ENCODE peak calls at places on chromosomes 1 and 21, in five cellular contexts. P is K562, T is GM12878, Y is HepG2, D is SK-N-SH. R is an unnamed sample.

GRCh38 chr21:37159053-37159776 is 86.2 kb downstream of the TTC3 start:
- DNase-seq in P (no peak), D (no peak), T (peak), Y (no peak), R (peak)

GRCh38 chr21:19704832-19705231 is 1293.4 kb upstream of the NCAM2 start:
- DNase-seq in P (no peak), Y (no peak), D (no peak), T (no peak), R (no peak)

GRCh38 chr1:113123737-113124136 is 50.7 kb downstream of the LRIG2 start:
- DNase-seq in D (no peak), P (no peak), Y (no peak), T (no peak), R (peak)

GRCh38 chr1:231385118-231385748 is 36.9 kb downstream of the EGLN1 start:
- DNase-seq in D (no peak), P (no peak), T (no peak), Y (peak), R (no peak)

GRCh38 chr1:228691926-228692325 is 43.4 kb upstream of the RHOU start:
- DNase-seq in D (peak), T (no peak), P (no peak), Y (peak), R (peak)

GRCh38 chr1:168466703-168467081 is 77.1 kb downstream of the XCL2 start:
- DNase-seq in T (peak), Y (no peak), P (no peak), D (no peak), R (no peak)

GRCh38 chr1:119593836-119594235 is 54.2 kb downstream of the ZNF697 start:
- DNase-seq in P (no peak), Y (no peak), T (no peak), D (no peak), R (no peak)

GRCh38 chr1:218656301-218657037 is 311.3 kb downstream of the TGFB2 start:
- DNase-seq in P (no peak), T (no peak), Y (no peak), D (no peak), R (no peak)

GRCh38 chr1:61477301-61477700 is 247.6 kb downstream of the TM2D1 start:
- DNase-seq in P (no peak), T (no peak), Y (no peak), D (no peak), R (no peak)

GRCh38 chr1:1960480-1961196 is 41.6 kb upstream of the TMEM52 start:
- DNase-seq in P (no peak), T (no peak), D (no peak), Y (no peak), R (no peak)

GRCh38 chr1:39102537-39103320 is 76.6 kb downstream of the NDUFS5 start:
- DNase-seq in T (peak), Y (peak), D (peak), P (peak), R (peak)

GRCh38 chr1:36369061-36369470 is 16.7 kb downstream of the STK40 start:
- DNase-seq in P (peak), T (no peak), D (peak), Y (peak), R (peak)

GRCh38 chr21:21183092-21183491 is 184.9 kb downstream of the NCAM2 start:
- DNase-seq in T (no peak), Y (no peak), D (no peak), P (no peak), R (peak)

GRCh38 chr1:244022301-244022700 is 28.8 kb upstream of the ZBTB18 start:
- DNase-seq in T (no peak), D (no peak), P (no peak), Y (no peak), R (peak)

GRCh38 chr1:160260436-160261382 is 1.6 kb downstream of the DCAF8 start:
- DNase-seq in P (no peak), Y (peak), D (no peak), T (no peak), R (peak)

GRCh38 chr1:156090822-156091188 is 8.5 kb upstream of the MEX3A start:
- DNase-seq in P (peak), D (peak), T (no peak), Y (peak), R (peak)

GRCh38 chr21:31803039-31804007 is 69.5 kb upstream of the HUNK start:
- DNase-seq in D (no peak), Y (no peak), T (no peak), P (no peak), R (no peak)

GRCh38 chr1:192474080-192474683 is 101.4 kb upstream of the RGS1 start:
- DNase-seq in D (peak), T (no peak), Y (peak), P (peak), R (peak)

GRCh38 chr21:35254006-35254751 is 205.1 kb upstream of the RUNX1 start:
- DNase-seq in D (no peak), P (no peak), Y (no peak), T (no peak), R (peak)

GRCh38 chr21:18384771-18385170 is 18.8 kb downstream of the TMPRSS15 start:
- DNase-seq in D (peak), Y (no peak), T (no peak), P (peak), R (no peak)

GRCh38 chr1:167003711-167004110 is 14.6 kb downstream of the MAEL start:
- DNase-seq in T (no peak), D (no peak), Y (no peak), P (no peak), R (no peak)

GRCh38 chr1:25109527-25109926 is 122.8 kb downstream of the SYF2 start:
- DNase-seq in P (peak), Y (no peak), T (no peak), D (no peak), R (no peak)

GRCh38 chr1:226995064-226995965 is 55.2 kb downstream of the COQ8A start:
- DNase-seq in Y (no peak), T (peak), P (no peak), D (no peak), R (no peak)

GRCh38 chr1:200888349-200888838 is 6.3 kb upstream of the INAVA start:
- DNase-seq in Y (peak), D (no peak), T (peak), P (no peak), R (no peak)

GRCh38 chr1:226362891-226363447 is 44.9 kb downstream of the PARP1 start:
- DNase-seq in T (no peak), Y (no peak), D (no peak), P (no peak), R (no peak)

GRCh38 chr1:47252369-47252768 is 20.3 kb upstream of the TAL1 start:
- DNase-seq in P (no peak), Y (no peak), T (no peak), D (no peak), R (no peak)

GRCh38 chr1:23168079-23168461 is 586 bp downstream of the LUZP1 start:
- DNase-seq in Y (no peak), T (no peak), D (peak), P (peak), R (no peak)

DNA sequence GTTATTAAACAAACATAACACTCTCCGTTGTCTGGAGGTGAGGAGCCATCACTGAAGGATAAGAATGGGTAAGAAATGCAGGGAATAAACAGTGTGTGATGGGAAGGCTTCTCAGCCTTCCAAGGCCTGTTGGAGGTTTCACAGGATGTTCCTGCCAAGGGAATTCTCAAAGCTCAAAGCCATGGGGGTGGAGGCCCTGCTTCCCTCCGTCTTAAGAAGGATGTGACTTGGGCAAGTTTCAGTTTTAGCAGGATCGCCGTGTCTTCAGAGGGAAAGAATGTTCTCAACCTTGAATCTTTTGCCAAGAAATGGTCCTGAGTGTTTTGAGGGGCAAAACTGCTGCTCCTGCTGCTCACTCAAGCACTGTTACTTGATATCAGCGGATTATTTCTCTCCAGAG is 41.7 kb upstream of the IL20 start:
- DNase-seq in Y (no peak), D (no peak), P (no peak), T (no peak), R (peak)
- TF ChIP-seq MXI1 in Y (no peak), D (no peak), P (no peak), T (no peak), R (no peak)

DNA sequence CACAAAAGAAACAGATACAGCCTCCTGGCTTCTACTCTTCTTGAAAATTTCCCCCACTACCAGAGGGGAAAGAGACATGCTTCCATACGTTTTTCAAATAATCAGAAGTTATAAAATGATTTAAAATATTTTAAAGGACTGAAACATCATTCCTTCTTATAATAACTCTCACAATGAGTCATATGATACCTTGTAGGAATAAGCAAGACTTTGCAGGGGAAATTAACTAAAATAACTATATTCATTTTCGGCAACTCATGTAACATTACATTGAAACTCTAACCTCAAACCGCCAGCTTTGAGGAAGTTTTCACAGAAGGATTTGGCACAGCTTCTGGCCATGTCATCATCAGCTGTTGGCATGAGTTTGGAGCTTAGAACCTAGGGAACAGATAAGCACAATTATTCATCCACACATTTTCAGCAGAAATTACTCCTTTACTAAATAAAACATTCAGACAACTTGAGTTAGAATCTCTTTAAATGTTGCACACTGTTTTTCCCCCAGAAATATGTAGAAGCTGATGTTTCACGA is 85.9 kb downstream of the USP24 start:
- DNase-seq in T (no peak), D (no peak), P (no peak), Y (no peak), R (peak)
- TF ChIP-seq MXI1 in T (no peak), D (no peak), P (no peak), Y (no peak), R (no peak)

GRCh38 chr21:45048026-45048698 is 26.2 kb upstream of the ADARB1 start:
- DNase-seq in T (no peak), Y (no peak), P (no peak), D (no peak), R (no peak)
- TF ChIP-seq MXI1 in T (no peak), Y (no peak), P (no peak), D (no peak), R (no peak)

GRCh38 chr1:28965271-28965870 is 51.0 kb downstream of the EPB41 start:
- DNase-seq in P (no peak), Y (no peak), D (no peak), T (no peak), R (no peak)
- TF ChIP-seq MXI1 in P (no peak), Y (no peak), D (no peak), T (no peak), R (no peak)

DNA sequence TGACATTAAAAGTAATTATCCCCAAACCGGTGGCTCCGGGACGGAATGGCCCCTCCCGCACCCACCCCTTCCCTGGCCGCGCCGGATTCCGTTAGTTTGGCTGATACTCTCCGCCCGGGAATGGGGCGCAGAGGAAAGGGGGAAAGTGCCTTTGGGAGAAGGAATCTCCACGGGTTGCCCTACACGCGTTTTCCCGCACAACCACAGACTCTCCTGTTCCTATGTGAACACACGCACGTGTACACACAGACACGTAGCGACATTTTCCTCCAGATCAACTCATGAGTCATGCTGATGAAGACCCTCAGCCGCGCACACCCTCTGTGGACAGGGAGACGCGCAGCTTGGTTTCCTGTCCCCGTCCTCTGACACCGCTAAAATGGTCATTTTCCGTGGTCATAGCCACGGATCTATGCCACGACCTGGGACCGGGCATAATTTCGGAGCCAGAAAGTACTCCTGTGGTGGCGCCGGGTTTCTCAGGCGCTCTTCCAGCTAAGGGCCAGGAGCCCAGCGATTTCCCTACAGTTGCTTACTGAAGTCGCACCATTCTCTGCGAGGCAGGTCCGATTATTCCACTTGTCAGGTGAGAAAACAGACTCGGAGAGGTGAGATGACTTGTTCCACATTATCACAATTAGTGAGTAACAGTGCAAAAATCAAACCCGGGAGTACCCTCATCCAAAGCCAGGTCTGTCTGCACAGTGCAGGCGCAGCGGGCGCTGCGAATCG is 4.0 kb upstream of the DMRTA2 start:
- DNase-seq in P (no peak), T (no peak), Y (no peak), D (peak), R (no peak)
- TF ChIP-seq MXI1 in P (no peak), T (no peak), Y (no peak), D (no peak), R (no peak)

GRCh38 chr1:4172659-4173599 is 272.9 kb upstream of the C1orf174 start:
- DNase-seq in T (no peak), P (no peak), D (peak), Y (peak), R (no peak)
- TF ChIP-seq MXI1 in T (no peak), P (no peak), D (no peak), Y (no peak), R (no peak)

GRCh38 chr1:211788626-211789025 is 41.9 kb downstream of the LPGAT1 start:
- DNase-seq in T (no peak), Y (no peak), D (no peak), P (no peak), R (peak)

GRCh38 chr1:211791979-211792378 is 38.6 kb downstream of the LPGAT1 start:
- DNase-seq in T (no peak), Y (no peak), P (no peak), D (no peak), R (no peak)

GRCh38 chr1:211783897-211784296 is 46.7 kb downstream of the LPGAT1 start:
- DNase-seq in Y (peak), D (no peak), T (no peak), P (no peak), R (no peak)

DNA sequence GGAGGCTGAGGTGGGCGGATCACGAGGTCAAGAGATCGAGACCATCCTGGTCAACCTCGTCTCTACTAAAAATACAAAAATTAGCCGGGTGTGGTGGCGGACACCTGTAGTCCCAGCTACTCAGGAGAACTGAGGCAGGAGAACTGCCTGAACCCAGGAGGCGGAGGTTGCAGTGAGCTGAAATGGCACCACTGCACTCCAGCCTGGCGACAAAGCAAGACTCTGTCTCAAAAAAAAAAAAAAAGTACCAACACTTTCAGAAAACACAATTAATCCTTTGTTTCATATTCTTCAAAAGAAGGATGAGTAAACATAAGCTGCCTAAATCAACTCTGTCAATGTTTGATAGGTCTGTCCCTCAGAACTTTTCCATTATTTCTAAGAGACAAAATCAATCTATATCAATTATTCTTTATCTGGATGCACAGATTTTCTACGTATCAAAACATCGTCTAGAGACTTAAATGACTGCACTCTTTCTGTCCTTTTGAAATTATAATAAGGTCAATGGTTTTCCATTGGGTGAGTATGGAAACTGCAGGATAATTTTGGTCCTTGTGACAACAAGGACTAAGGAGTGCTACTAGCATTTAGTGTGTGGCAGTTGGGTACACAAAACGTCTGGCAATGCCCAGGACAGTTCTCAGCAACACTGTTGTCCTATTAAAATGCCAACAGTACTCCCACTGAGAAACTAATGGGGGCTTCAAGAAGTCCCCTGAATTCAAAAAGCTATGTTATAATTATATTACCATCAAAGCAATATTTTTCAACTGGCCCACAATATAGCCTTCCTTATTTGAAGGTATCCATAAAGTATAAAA is 40.7 kb downstream of the LPGAT1 start:
- DNase-seq in P (no peak), D (no peak), T (no peak), Y (peak), R (no peak)
- TF ChIP-seq MXI1 in P (no peak), D (no peak), T (no peak), Y (no peak), R (no peak)

DNA sequence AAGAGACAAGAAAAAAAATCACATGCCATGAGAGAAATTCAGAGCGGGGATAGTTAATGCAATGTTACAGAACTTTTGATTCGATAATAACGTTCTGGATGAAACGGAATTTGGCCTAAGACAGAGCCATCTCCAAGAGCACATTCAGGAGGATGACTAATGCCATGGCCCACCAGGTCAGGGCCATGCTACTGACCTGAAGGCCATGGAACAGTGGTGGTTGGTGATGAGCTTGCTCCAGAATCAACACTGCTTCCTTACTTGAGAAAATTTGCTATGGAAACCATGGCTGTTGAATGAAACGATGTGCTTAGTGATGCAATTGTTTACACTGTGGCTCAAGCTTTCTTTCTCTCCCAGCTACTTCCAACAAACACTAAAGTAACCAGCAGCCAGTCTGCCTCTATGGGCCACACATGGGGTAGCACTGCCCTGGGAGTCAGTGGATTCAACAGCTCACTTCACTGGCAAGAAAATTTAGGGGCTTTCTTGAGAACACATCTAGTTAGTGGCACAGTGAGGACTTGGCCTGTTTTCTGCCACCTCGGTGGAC is 299.1 kb downstream of the PCP4 start:
- DNase-seq in D (no peak), Y (no peak), T (no peak), P (no peak), R (no peak)
- TF ChIP-seq MXI1 in D (no peak), Y (no peak), T (no peak), P (no peak), R (no peak)

GRCh38 chr1:211908951-211909350 is 78.4 kb upstream of the LPGAT1 start:
- DNase-seq in T (no peak), P (no peak), Y (no peak), D (no peak), R (no peak)
- TF ChIP-seq MXI1 in T (no peak), P (no peak), Y (no peak), D (no peak), R (no peak)

R was measured in IMR-90.